ENCODE peak calls at places on chromosomes 3 and 15, in eight cellular contexts. L is fibroblast of lung, H is left ventricle myocardium inferior, P is pancreas, G is GM23338, V is OCI-LY7, J is breast epithelium, Q is WERI-Rb-1. U is an unnamed sample.

GRCh38 chr3:126613481-126614187 is 41.3 kb downstream of the TXNRD3 start:
- DNase-seq in L (no peak), H (no peak), P (no peak), G (no peak), V (no peak), J (no peak), Q (no peak), U (no peak)

GRCh38 chr3:127157181-127157828 is 35.6 kb upstream of the PRR23E start:
- DNase-seq in L (no peak), H (no peak), P (peak; percentile 41), G (no peak), V (no peak), J (peak; percentile 45), Q (no peak), U (no peak)

GRCh38 chr15:63088532-63089245 is 33.0 kb upstream of the LACTB start:
- DNase-seq in L (no peak), H (no peak), P (no peak), G (peak; percentile 43), V (no peak), J (no peak), Q (no peak), U (no peak)

GRCh38 chr3:44359146-44359751 is 20.7 kb downstream of the TCAIM start:
- DNase-seq in L (no peak), H (no peak), P (no peak), G (peak; percentile 80), V (no peak), J (no peak), Q (no peak), U (no peak)

GRCh38 chr15:66126057-66126855 is 127.3 kb downstream of the MEGF11 start:
- DNase-seq in L (no peak), H (no peak), P (no peak), G (no peak), V (peak; percentile 60), J (no peak), Q (peak; percentile 48), U (peak; percentile 58)

GRCh38 chr3:172711457-172711800 is 562 bp upstream of the NCEH1 start:
- DNase-seq in L (no peak), H (no peak), P (no peak), G (no peak), V (peak; percentile 62), J (no peak), Q (no peak), U (no peak)

GRCh38 chr15:57537072-57537471 is 54.6 kb upstream of the MYZAP start:
- DNase-seq in L (peak; percentile 82), H (no peak), P (no peak), G (peak; percentile 63), V (no peak), J (no peak), Q (no peak), U (no peak)

GRCh38 chr3:54653456-54654195 is 274.2 kb downstream of the LRTM1 start:
- DNase-seq in L (no peak), H (no peak), P (no peak), G (no peak), V (no peak), J (no peak), Q (no peak), U (no peak)

GRCh38 chr3:64190517-64191515 is 34.5 kb downstream of the PRICKLE2 start:
- DNase-seq in L (peak; percentile 84), H (no peak), P (no peak), G (no peak), V (no peak), J (no peak), Q (peak; percentile 78), U (no peak)

GRCh38 chr3:46497556-46498265 is at the start of gene RTP3:
- DNase-seq in L (no peak), H (no peak), P (no peak), G (no peak), V (no peak), J (no peak), Q (no peak), U (no peak)

GRCh38 chr15:88894819-88895767 is at the start of gene HAPLN3:
- DNase-seq in L (peak; percentile 45), H (no peak), P (peak; percentile 62), G (peak; percentile 83), V (no peak), J (no peak), Q (peak; percentile 53), U (no peak)

GRCh38 chr3:179391906-179392305 is 44.4 kb downstream of the MFN1 start:
- DNase-seq in L (no peak), H (no peak), P (no peak), G (no peak), V (peak; percentile 27), J (no peak), Q (no peak), U (no peak)

GRCh38 chr3:158152186-158152585 is 42.3 kb downstream of the RSRC1 start:
- DNase-seq in L (peak; percentile 75), H (no peak), P (no peak), G (no peak), V (no peak), J (no peak), Q (no peak), U (no peak)

GRCh38 chr3:48405971-48406370 is 23.9 kb downstream of the PLXNB1 start:
- DNase-seq in L (no peak), H (no peak), P (no peak), G (no peak), V (no peak), J (peak; percentile 14), Q (peak; percentile 3), U (peak; percentile 1)

GRCh38 chr3:37435572-37435971 is 261.2 kb upstream of the LRRFIP2 start:
- DNase-seq in L (no peak), H (no peak), P (no peak), G (peak; percentile 62), V (no peak), J (no peak), Q (no peak), U (no peak)

GRCh38 chr15:65644282-65644681 is 22.5 kb downstream of the SLC24A1 start:
- DNase-seq in L (no peak), H (no peak), P (no peak), G (no peak), V (no peak), J (no peak), Q (no peak), U (no peak)

GRCh38 chr3:129398803-129399144 is 29.7 kb downstream of the EFCAB12 start:
- DNase-seq in L (peak; percentile 37), H (no peak), P (no peak), G (peak; percentile 22), V (peak; percentile 20), J (no peak), Q (peak; percentile 86), U (peak; percentile 29)

GRCh38 chr3:156675744-156676466 is 1.5 kb downstream of the TIPARP start:
- DNase-seq in L (peak; percentile 86), H (peak; percentile 21), P (no peak), G (peak; percentile 21), V (no peak), J (no peak), Q (no peak), U (peak; percentile 17)

DNA sequence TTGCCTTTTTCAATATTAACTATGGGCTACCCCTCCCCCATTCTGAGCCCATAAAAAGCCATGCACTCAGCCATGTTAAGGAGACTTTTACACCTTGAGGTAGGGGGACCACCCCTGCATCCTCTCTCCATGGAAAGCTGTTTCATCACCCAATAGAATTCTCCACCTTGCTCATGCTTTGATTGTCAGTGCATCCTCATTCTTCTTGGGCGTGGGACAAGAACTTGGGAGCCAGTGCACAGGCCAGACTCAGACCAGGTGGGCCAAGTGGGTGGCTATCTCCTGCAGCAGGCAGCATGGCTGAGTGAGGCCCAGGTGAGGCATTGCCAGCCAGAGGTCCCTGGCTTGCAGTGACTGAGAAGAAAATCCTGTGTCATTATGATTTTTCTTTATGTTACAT is 357.4 kb upstream of the CDIN1 start:
- DNase-seq in L (no peak), H (no peak), P (no peak), G (peak; percentile 12), V (peak; percentile 2), J (no peak), Q (no peak), U (no peak)
- TF ChIP-seq CTCF in L (no peak), H (no peak), P (no peak), G (no peak), V (no peak), J (no peak), Q (no peak), U (no peak)

GRCh38 chr3:2283818-2284217 is 185.2 kb downstream of the CNTN4 start:
- DNase-seq in L (no peak), H (no peak), P (no peak), G (no peak), V (no peak), J (no peak), Q (no peak), U (no peak)
- TF ChIP-seq CTCF in L (no peak), H (no peak), P (no peak), G (no peak), V (no peak), J (no peak), Q (no peak), U (no peak)

DNA sequence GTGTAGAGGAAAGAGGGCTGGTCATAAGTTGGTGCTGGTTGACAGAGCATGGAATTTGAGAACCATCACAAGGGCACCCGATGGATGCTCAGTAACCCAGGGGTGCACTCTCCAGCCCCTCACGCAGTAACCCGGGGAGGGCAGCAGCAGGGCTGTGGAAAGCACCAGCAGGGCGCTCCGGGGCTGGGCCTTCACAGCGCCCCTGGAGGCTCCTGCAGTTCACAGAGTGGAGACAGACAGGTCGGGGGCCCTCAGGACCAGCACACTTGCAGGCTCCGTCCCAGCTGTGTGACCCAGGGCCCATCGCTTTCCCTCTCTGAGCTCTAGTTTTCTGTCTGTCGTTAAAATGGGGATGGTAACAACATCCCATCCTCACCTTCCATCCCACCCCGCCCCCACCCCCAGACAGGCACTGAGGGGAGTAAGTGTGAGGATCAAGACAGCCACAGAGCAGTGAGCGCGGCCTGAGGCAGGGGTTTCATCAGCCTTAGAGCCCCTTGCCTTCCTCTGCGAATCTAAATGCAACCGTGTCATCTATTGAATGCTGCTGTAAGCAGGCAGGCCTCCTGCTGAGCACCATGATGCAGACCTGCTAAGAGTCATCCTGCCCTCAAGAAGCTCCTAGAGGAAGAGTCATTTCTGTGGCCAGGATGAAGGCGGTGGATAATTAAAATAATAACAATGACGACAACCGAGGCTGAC is 90.2 kb upstream of the LINGO1 start:
- DNase-seq in L (no peak), H (no peak), P (no peak), G (peak; percentile 62), V (no peak), J (no peak), Q (no peak), U (no peak)
- TF ChIP-seq CTCF in L (no peak), H (no peak), P (no peak), G (peak; percentile 58), V (no peak), J (no peak), Q (no peak), U (no peak)

DNA sequence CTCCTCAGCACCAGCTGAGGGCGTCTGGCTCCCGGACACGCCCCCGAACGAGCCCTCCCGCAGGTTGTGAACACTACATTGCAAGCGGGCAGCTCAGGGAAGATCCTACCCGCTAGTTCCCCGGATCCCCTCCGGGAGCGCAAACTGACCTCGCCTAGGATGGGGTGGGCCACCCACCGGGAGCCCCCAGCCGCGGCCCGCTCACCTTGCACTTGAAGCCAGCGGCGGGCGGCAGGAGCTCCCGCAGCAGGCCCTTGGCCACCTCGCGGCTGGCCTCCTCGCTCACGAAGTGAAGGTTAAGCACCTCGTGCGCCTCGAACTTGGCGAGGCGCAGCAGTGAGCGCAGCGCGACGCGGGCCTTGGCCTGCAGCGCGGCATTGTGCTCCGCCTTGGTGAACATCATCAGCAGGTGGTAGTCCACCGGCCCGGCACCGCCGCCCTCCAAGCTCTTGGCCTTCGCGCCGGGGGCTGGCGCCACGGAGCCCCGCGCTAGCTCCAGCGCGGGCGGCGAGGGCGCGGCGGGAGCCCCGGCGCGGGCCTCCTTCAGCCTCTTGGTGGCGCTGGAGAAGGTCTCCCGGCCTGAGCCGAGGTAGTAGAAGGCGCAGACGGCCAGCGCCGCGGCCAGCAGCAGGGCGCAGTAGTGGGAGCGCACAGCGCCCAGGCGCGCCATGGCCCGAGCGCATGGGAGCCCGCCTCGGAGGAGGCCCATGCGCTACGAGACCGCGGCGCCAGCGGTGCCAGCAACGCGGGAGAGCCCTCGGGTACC is 426 bp downstream of the XXYLT1 start:
- DNase-seq in L (peak; percentile 70), H (no peak), P (peak; percentile 71), G (peak; percentile 80), V (peak; percentile 84), J (no peak), Q (peak; percentile 53), U (peak; percentile 83)
- TF ChIP-seq CTCF in L (peak; percentile 28), H (peak; percentile 75), P (peak; percentile 30), G (peak; percentile 53), V (peak; percentile 71), J (no peak), Q (peak; percentile 44), U (no peak)

U was measured in glutamatergic neuron.